ENCODE peak calls at places on chromosomes 6 and 20, in six cellular contexts. Q is K562, L is GM12878, E is body of pancreas, N is transverse colon, T is heart left ventricle. X is an unnamed sample.

GRCh38 chr6:42042108-42042507 is 8.2 kb upstream of the TAF8 start:
- DNase-seq in Q (no peak), N (no peak), L (no peak), E (no peak), T (no peak), X (peak)

GRCh38 chr20:54078296-54078695 is 7.9 kb upstream of the BCAS1 start:
- DNase-seq in N (no peak), T (no peak), E (no peak), L (no peak), Q (no peak), X (no peak)

GRCh38 chr6:70686548-70687133 is 19.0 kb downstream of the SMAP1 start:
- DNase-seq in T (no peak), N (no peak), Q (peak), L (no peak), E (no peak), X (peak)

GRCh38 chr6:40569162-40569920 is 17.8 kb downstream of the LRFN2 start:
- DNase-seq in L (no peak), Q (no peak), T (no peak), N (no peak), E (no peak), X (no peak)

GRCh38 chr6:6646859-6647258 is 58.3 kb downstream of the LY86 start:
- DNase-seq in E (no peak), Q (peak), L (no peak), T (no peak), N (no peak), X (no peak)

GRCh38 chr20:830011-830521 is 3.4 kb upstream of the FAM110A start:
- DNase-seq in L (no peak), Q (no peak), N (no peak), E (no peak), T (no peak), X (peak)

GRCh38 chr20:62350098-62350628 is 16.9 kb downstream of the LAMA5 start:
- DNase-seq in E (no peak), T (peak), Q (no peak), L (no peak), N (peak), X (no peak)

GRCh38 chr6:118324081-118324480 is 224.0 kb upstream of the PLN start:
- DNase-seq in T (no peak), L (no peak), E (no peak), Q (no peak), N (no peak), X (no peak)

GRCh38 chr6:166381733-166382499 is 824 bp downstream of the MPC1 start:
- DNase-seq in N (peak), E (peak), Q (peak), T (peak), L (peak), X (peak)

GRCh38 chr6:74609857-74610256 is 596.0 kb downstream of the COL12A1 start:
- DNase-seq in N (no peak), T (no peak), E (no peak), L (no peak), Q (no peak), X (no peak)

GRCh38 chr20:23078351-23078993 is 7.7 kb downstream of the CD93 start:
- DNase-seq in E (no peak), L (no peak), N (no peak), T (no peak), Q (no peak), X (no peak)

GRCh38 chr20:63743210-63743970 is 3.8 kb downstream of the SLC2A4RG start:
- DNase-seq in E (no peak), L (no peak), T (no peak), N (no peak), Q (no peak), X (no peak)

GRCh38 chr6:106889692-106890091 is 84.8 kb downstream of the CD24 start:
- DNase-seq in N (no peak), E (no peak), Q (no peak), T (no peak), L (no peak), X (no peak)

GRCh38 chr6:97294451-97294850 is 11.4 kb upstream of the MMS22L start:
- DNase-seq in L (peak), T (no peak), E (no peak), N (no peak), Q (no peak), X (no peak)

GRCh38 chr6:135438907-135439535 is 58.5 kb downstream of the AHI1 start:
- DNase-seq in N (no peak), T (no peak), Q (peak), E (no peak), L (peak), X (peak)

GRCh38 chr6:20791932-20792331 is 257.7 kb downstream of the CDKAL1 start:
- DNase-seq in N (no peak), L (no peak), T (no peak), E (no peak), Q (no peak), X (no peak)

GRCh38 chr6:137958809-137959565 is 91.9 kb downstream of the TNFAIP3 start:
- DNase-seq in L (no peak), Q (no peak), E (no peak), T (no peak), N (no peak), X (no peak)

GRCh38 chr6:170366248-170366960 is 59.8 kb downstream of the FAM120B start:
- DNase-seq in L (no peak), E (no peak), N (no peak), Q (no peak), T (no peak), X (no peak)

GRCh38 chr20:31638816-31639215 is 1.1 kb downstream of the COX4I2 start:
- DNase-seq in T (no peak), L (no peak), Q (no peak), N (no peak), E (no peak), X (no peak)

GRCh38 chr6:11752350-11752749 is 26.3 kb downstream of the ADTRP start:
- DNase-seq in L (no peak), T (no peak), E (no peak), Q (no peak), N (no peak), X (no peak)

GRCh38 chr6:146543940-146544661 is 468 bp downstream of the RAB32 start:
- DNase-seq in T (no peak), N (peak), L (no peak), Q (no peak), E (peak), X (peak)

GRCh38 chr6:146544783-146545182 is 1.1 kb downstream of the RAB32 start:
- DNase-seq in N (no peak), L (no peak), E (no peak), Q (no peak), T (no peak), X (no peak)

GRCh38 chr6:146542881-146543210 is 787 bp upstream of the RAB32 start:
- DNase-seq in Q (no peak), L (no peak), E (no peak), N (no peak), T (no peak), X (no peak)

GRCh38 chr6:146545608-146546007 is 2.0 kb downstream of the RAB32 start:
- DNase-seq in L (no peak), E (no peak), T (no peak), Q (no peak), N (no peak), X (no peak)

DNA sequence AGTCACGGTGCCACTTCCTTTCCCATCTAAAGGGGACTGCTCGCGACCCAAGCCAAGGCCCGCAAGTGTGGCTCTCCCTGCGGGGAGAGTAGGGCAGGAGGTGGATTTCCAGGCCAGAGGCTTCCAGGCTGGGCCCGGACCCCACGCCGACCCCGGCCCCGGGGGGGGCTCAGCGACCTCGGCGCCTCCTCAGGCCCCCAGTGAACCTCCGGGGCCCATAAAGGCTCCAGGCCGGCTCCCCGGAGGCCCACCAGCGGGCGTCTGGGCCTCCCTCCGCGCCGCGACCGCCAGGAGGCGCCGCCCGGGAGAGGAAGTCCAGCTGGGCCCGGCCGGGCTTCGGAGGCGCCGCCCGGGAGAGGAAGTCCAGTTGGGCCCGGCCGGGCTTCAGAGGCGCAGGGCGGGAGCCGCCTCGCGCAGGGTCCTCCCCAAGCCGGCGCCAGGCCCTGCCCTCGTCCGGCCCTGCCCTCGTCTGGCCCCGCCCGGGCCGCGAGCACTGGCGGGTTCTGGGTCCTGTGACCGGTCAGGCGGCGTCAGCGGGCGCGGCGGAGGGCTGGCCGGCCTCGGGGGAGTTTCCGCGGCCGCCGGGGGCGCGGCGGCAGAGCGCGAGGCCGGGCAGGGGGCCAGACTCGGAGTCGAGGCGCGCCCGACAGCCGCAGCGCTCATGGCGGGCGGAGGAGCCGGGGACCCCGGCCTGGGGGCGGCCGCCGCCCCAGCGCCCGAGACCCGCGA is at the start of gene RAB32:
- DNase-seq in Q (peak), L (no peak), E (peak), T (peak), N (peak), X (peak)
- TF ChIP-seq POLR2A in Q (peak), L (no peak), E (peak), T (no peak), N (no peak), X (no peak)

GRCh38 chr6:111482236-111482958 is 621 bp downstream of the REV3L start:
- DNase-seq in N (peak), T (peak), L (no peak), E (peak), Q (peak), X (peak)

GRCh38 chr6:111484655-111484974 is 1.6 kb upstream of the REV3L start:
- DNase-seq in E (no peak), T (no peak), N (no peak), L (no peak), Q (no peak), X (no peak)

GRCh38 chr6:111485316-111485715 is 2.3 kb upstream of the REV3L start:
- DNase-seq in T (no peak), Q (no peak), L (no peak), N (no peak), E (no peak), X (no peak)

GRCh38 chr6:111482959-111483735 is at the start of gene REV3L:
- DNase-seq in Q (peak), E (peak), T (peak), N (peak), L (peak), X (peak)

GRCh38 chr6:111483736-111484654 is 977 bp upstream of the REV3L start:
- DNase-seq in Q (peak), N (peak), T (peak), E (peak), L (peak), X (peak)
- TF ChIP-seq POLR2A in Q (peak), N (peak), T (no peak), E (peak), L (peak), X (peak)

DNA sequence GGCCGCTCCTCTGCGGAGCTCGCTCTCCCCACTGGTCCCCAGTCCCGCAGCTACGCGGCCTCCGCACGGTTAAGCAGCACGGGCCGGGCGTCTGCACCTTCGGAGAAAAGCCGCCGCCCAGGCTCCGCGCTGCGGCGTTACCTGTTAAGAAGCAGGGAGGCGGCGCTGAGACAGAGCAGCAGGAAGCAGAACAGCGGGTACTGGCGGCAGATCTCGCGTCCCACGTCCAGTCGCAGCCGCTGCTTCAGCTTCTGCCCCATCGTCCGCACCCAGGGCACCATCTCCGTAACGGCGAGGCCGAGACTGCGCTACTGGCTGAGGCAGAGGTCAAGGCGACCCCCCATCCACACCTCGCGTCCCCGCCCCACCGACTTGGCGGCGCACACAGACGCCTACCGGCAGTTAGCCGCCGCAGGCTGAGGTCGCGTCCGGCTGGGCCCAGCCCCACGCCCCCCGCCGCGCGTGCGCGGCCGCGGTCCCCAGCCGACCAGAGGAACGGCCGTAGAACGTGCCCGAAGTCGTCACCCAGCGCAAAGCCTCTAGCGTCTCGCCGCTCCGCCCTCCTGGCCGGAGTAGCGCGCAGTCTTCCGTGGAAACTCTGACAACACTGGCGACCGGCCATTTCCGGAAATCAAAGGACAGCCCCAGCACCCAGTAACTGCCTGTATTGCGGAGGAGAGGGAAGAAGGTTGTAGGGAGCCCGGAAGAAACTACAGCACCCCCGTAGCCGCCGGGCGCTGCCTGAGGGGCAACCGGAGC is at the start of gene SNX14:
- DNase-seq in T (peak), E (peak), N (peak), Q (peak), L (peak), X (peak)
- TF ChIP-seq POLR2A in T (no peak), E (peak), N (peak), Q (peak), L (peak), X (peak)

DNA sequence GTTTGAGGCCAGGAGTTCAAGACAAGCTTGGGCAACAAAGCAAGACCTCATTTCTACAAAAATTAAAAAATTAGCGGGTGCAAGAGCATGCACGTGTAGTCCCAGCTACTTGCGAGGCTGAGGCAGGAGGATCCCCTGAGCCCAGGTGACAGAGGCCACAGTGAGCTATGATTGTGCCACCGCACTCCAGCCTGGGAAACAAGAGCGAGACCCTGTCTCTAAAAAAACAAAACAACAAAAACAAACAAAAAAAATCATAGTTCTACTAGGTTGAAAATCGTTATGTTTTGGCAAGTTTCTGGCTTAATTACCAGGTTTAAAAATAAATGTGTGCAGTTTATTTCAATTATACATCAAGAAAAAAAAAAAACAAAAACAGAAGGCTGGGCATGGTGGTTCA is 2.6 kb downstream of the EIF2S2 start:
- DNase-seq in E (no peak), L (no peak), Q (no peak), N (no peak), T (no peak), X (no peak)
- TF ChIP-seq POLR2A in E (no peak), L (no peak), Q (no peak), N (no peak), T (no peak), X (no peak)

GRCh38 chr6:29627762-29628418 is 5.1 kb downstream of the GABBR1 start:
- DNase-seq in Q (peak), T (peak), L (no peak), E (peak), N (peak), X (peak)
- TF ChIP-seq POLR2A in Q (peak), T (no peak), L (no peak), E (peak), N (peak), X (no peak)

GRCh38 chr20:37406010-37406998 is 60.4 kb downstream of the SRC start:
- DNase-seq in T (peak), L (no peak), Q (peak), E (peak), N (peak), X (peak)
- TF ChIP-seq POLR2A in T (no peak), L (peak), Q (peak), E (no peak), N (no peak), X (no peak)

DNA sequence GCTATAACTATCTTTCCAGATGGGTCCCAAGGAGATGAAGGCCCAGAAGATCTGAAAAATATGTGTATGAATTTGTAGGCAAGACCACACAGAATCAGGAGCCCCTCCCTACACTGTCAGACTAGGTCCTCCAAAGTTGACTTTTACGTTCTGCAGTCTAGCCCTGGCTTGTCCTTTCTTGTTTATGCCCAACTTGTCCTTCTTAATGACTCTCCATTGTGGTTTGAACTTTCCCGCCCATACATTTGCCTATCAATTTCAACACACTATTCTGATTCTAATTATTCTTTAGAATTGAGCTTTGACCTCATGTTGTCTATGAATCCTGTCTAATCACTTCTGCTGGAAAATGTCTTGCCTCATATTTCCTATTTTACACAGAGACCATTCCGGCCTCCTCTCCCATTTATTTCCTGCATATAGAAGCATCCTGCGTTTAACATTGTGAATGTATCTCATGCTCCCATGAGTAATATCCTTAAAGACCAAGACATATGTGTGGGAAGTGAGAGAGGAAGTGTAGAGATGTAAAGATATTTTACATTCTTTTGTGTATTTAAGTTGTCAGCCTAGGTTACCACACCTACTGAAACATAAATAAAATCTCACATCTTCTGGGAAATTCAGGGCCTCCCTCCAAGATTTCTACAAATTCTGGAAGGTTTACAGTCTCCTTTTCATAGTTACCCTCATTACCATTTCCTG is 348.3 kb downstream of the BCKDHB start:
- DNase-seq in L (no peak), Q (no peak), N (no peak), E (no peak), T (no peak), X (no peak)
- TF ChIP-seq POLR2A in L (no peak), Q (no peak), N (no peak), E (no peak), T (no peak), X (no peak)

GRCh38 chr6:29976588-29977424 is 34.5 kb downstream of the HLA-A start:
- DNase-seq in T (peak), N (peak), Q (peak), L (peak), E (peak), X (peak)
- TF ChIP-seq POLR2A in T (no peak), N (peak), Q (peak), L (no peak), E (peak), X (no peak)

DNA sequence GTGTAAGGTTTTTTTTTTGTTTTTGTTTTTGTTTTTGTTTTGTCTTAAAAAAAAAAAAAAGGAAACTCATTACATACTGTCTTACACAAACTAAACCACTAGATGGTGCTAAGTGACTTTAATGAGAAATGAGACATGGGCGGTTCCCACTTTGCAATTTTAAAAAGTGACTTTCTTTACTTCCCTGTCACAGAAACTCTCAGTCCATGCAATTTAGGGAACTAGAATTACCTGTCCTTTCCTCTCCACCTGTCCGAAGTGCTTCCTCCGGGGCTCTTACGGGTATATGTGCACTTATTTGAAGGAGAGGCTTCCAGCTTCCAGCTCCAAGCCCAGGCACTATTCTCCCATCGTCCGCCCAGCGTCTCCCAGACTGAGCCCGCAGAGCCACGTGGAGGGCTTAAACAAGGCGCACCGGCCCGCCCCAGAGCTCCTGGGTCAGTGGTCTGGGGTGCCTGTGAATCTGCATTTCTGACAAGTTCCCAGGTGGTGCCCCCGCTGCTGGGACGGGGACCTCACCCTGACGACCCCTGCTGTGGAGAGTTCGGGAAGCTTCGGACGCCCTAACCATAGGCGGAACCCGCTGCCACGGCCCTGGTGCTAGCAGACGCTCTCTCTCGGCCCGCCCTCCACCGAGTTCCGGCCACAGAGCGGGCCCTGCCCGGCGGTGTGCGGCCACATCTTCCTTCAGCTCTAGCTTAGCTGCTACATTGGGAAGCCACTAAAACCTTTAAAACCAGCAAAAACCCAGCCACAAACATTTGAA is 26.1 kb downstream of the BFSP1 start:
- DNase-seq in Q (peak), T (peak), L (peak), E (peak), N (peak), X (peak)
- TF ChIP-seq POLR2A in Q (no peak), T (no peak), L (no peak), E (no peak), N (no peak), X (peak)